ENCODE peak calls at places on chromosomes 3 and 15, in five cellular contexts. One of them, this sample, is unnamed.

GRCh38 chr3:73600293-73600938 is 24.3 kb downstream of the PDZRN3 start:
- DNase-seq in astrocyte of the spinal cord: peak; percentile 37
- DNase-seq in colonic mucosa: no peak
- DNase-seq in neural crest cell: no peak
- DNase-seq in tibial artery: no peak
- DNase-seq in this sample: no peak

GRCh38 chr3:149339931-149340309 is 6.5 kb upstream of the TM4SF18 start:
- DNase-seq in neural crest cell: no peak
- DNase-seq in tibial artery: peak; percentile 89
- DNase-seq in colonic mucosa: peak; percentile 45
- DNase-seq in astrocyte of the spinal cord: peak; percentile 97
- DNase-seq in this sample: peak; percentile 79

GRCh38 chr3:175301741-175302140 is 442.6 kb downstream of the NAALADL2 start:
- DNase-seq in tibial artery: no peak
- DNase-seq in colonic mucosa: no peak
- DNase-seq in astrocyte of the spinal cord: no peak
- DNase-seq in neural crest cell: no peak
- DNase-seq in this sample: no peak

GRCh38 chr3:170076715-170077238 is 39.0 kb downstream of the GPR160 start:
- DNase-seq in colonic mucosa: no peak
- DNase-seq in astrocyte of the spinal cord: peak; percentile 67
- DNase-seq in neural crest cell: no peak
- DNase-seq in tibial artery: no peak
- DNase-seq in this sample: no peak

GRCh38 chr3:155407331-155407730 is 113.8 kb upstream of the STRIT1 start:
- DNase-seq in astrocyte of the spinal cord: no peak
- DNase-seq in colonic mucosa: no peak
- DNase-seq in tibial artery: no peak
- DNase-seq in neural crest cell: no peak
- DNase-seq in this sample: no peak

GRCh38 chr15:48411971-48412591 is 80.9 kb downstream of the DUT start:
- DNase-seq in neural crest cell: no peak
- DNase-seq in tibial artery: no peak
- DNase-seq in astrocyte of the spinal cord: peak; percentile 66
- DNase-seq in colonic mucosa: no peak
- DNase-seq in this sample: no peak

GRCh38 chr3:139638518-139638917 is 39.3 kb downstream of the NMNAT3 start:
- DNase-seq in astrocyte of the spinal cord: no peak
- DNase-seq in neural crest cell: no peak
- DNase-seq in tibial artery: no peak
- DNase-seq in colonic mucosa: no peak
- DNase-seq in this sample: no peak

GRCh38 chr3:16653712-16654111 is 48.5 kb upstream of the DAZL start:
- DNase-seq in tibial artery: no peak
- DNase-seq in neural crest cell: no peak
- DNase-seq in astrocyte of the spinal cord: no peak
- DNase-seq in colonic mucosa: no peak
- DNase-seq in this sample: no peak

GRCh38 chr3:65558821-65559220 is 479.9 kb downstream of the MAGI1 start:
- DNase-seq in colonic mucosa: no peak
- DNase-seq in neural crest cell: no peak
- DNase-seq in astrocyte of the spinal cord: no peak
- DNase-seq in tibial artery: no peak
- DNase-seq in this sample: no peak

GRCh38 chr3:156806698-156807097 is 19.5 kb upstream of the LEKR1 start:
- DNase-seq in astrocyte of the spinal cord: no peak
- DNase-seq in colonic mucosa: no peak
- DNase-seq in tibial artery: no peak
- DNase-seq in neural crest cell: no peak
- DNase-seq in this sample: no peak

DNA sequence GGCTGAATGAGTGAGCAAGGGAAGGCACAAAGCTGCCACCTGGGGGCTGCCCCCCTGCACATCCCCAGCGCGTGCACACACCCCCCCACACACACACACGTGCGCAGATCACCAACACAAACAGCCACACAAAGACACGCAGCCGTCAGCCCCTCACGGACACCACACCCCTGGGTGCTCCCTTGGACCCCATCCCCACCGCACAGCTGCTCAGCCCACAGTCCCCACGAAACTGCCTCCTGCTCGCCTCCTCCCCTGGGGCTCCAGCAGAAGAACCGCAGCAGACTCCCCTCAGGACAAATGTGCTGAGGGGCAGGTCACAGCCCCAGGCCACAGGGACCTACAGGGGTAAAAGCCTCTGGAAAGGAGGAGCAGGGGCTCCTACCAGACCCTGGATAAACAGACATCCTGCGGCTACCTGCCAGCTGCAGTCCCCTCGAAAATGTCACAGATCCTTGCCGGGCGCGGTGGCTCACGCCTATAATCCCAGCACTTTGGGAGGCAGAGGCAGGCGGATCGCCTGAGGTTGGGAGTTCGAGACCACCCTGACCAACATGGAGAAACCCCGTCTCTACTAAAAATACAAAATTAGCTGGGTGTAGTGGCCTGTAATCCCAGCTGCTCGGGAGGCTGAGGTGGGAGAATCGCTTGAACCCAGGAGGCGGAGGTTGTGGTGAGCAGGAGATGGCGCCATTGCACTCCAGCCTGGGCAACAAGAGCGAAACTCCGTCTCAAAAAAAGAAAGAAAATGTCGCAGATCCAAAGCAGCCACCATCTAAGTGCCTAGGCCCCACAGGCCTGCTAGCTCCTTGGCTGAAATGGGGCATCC is 6.5 kb downstream of the TWF2 start:
- DNase-seq in neural crest cell: no peak
- DNase-seq in tibial artery: no peak
- DNase-seq in colonic mucosa: no peak
- DNase-seq in astrocyte of the spinal cord: no peak
- DNase-seq in this sample: no peak
- TF ChIP-seq CTCF in neural crest cell: peak; percentile 47
- TF ChIP-seq CTCF in tibial artery: no peak
- TF ChIP-seq CTCF in colonic mucosa: no peak
- TF ChIP-seq CTCF in astrocyte of the spinal cord: peak; percentile 23
- TF ChIP-seq CTCF in this sample: no peak

GRCh38 chr3:189566550-189566949 is 64.6 kb upstream of the TP63 start:
- DNase-seq in astrocyte of the spinal cord: no peak
- DNase-seq in colonic mucosa: no peak
- DNase-seq in neural crest cell: no peak
- DNase-seq in tibial artery: no peak
- DNase-seq in this sample: no peak

GRCh38 chr3:189567322-189567721 is 63.9 kb upstream of the TP63 start:
- DNase-seq in colonic mucosa: no peak
- DNase-seq in astrocyte of the spinal cord: no peak
- DNase-seq in neural crest cell: no peak
- DNase-seq in tibial artery: no peak
- DNase-seq in this sample: no peak

GRCh38 chr3:189567772-189568420 is 63.3 kb upstream of the TP63 start:
- DNase-seq in neural crest cell: no peak
- DNase-seq in colonic mucosa: no peak
- DNase-seq in tibial artery: no peak
- DNase-seq in astrocyte of the spinal cord: no peak
- DNase-seq in this sample: no peak

GRCh38 chr3:189568931-189569330 is 62.3 kb upstream of the TP63 start:
- DNase-seq in neural crest cell: no peak
- DNase-seq in colonic mucosa: no peak
- DNase-seq in astrocyte of the spinal cord: no peak
- DNase-seq in tibial artery: no peak
- DNase-seq in this sample: no peak

DNA sequence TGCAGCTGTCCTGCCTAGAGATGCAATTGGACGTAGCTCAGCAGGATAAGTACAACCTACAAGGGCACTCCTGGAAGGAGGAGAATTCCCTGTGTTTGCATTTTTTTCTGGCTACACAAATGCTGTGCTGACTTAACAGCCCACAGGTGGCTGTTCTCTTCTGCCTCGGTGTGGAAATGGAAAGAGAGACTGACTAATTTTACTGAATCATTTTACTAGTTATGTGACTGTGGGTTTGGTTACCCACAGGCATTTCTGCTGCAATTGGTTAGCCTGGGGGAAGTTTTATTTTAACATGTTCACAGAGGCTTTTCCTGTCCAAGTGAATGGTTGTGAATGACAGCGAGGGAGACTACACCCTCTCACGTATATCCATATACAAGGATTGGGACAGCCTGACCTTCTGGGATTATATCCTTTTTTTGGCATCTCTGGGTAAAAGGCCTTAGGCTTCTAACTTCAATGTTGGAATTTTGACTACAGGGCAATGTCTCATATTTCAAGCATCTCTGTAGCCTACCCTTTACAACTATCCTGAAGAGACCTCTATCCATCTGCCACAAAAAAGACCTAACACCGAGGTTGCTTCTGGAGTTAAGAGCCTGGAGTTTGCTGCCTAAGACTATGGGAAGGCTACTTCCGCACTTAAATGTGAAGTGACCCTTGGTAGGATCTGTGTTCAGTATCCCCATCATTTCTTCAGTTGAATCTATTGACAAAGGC is 67.2 kb upstream of the TP63 start:
- DNase-seq in astrocyte of the spinal cord: peak; percentile 94
- DNase-seq in colonic mucosa: no peak
- DNase-seq in tibial artery: no peak
- DNase-seq in neural crest cell: no peak
- DNase-seq in this sample: no peak
- TF ChIP-seq CTCF in astrocyte of the spinal cord: no peak
- TF ChIP-seq CTCF in colonic mucosa: no peak
- TF ChIP-seq CTCF in tibial artery: no peak
- TF ChIP-seq CTCF in neural crest cell: no peak
- TF ChIP-seq CTCF in this sample: no peak

GRCh38 chr3:127473244-127474024 is 117.1 kb downstream of the TPRA1 start:
- DNase-seq in colonic mucosa: no peak
- DNase-seq in astrocyte of the spinal cord: no peak
- DNase-seq in neural crest cell: no peak
- DNase-seq in tibial artery: no peak
- DNase-seq in this sample: peak; percentile 36
- TF ChIP-seq CTCF in colonic mucosa: peak; percentile 33
- TF ChIP-seq CTCF in astrocyte of the spinal cord: peak; percentile 19
- TF ChIP-seq CTCF in neural crest cell: peak; percentile 58
- TF ChIP-seq CTCF in tibial artery: no peak
- TF ChIP-seq CTCF in this sample: peak; percentile 45

DNA sequence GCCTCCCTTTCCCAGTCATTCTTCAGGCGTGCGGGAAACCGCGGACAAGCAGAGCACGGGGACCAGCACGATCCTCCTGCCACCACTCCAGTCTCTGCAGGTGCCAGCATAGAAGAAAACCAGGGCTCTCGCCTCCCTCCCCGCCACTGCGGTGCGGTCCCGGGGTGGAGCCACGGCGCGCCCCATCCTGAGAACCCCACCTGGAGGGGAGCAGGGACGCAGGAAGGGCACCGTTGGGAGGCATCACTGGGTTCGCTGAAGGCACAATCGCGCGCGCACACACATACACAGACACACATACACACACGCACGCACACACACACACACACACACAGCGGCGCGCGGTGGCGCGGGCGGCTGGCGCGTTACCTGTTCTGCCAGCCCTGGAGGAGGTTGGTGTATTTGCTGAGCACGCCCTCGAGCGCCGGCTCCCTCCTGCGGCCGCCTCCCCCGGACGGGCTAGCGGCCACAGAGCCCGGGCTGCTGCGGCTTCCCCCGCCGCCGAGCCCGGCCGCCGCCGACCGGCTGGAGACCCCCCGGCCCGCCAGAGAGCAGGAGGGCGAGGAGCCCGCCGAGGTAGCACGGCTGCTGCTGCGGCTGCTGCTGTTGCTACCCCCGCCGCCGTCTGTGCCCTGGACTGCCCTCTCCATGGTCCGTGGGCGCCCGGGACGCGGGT is 394 bp downstream of the OSBPL10 start:
- DNase-seq in neural crest cell: peak; percentile 41
- DNase-seq in colonic mucosa: peak; percentile 75
- DNase-seq in astrocyte of the spinal cord: peak; percentile 56
- DNase-seq in tibial artery: peak; percentile 42
- DNase-seq in this sample: peak; percentile 70
- TF ChIP-seq CTCF in neural crest cell: peak; percentile 21
- TF ChIP-seq CTCF in colonic mucosa: no peak
- TF ChIP-seq CTCF in astrocyte of the spinal cord: no peak
- TF ChIP-seq CTCF in tibial artery: no peak
- TF ChIP-seq CTCF in this sample: no peak

GRCh38 chr15:81334768-81335447 is 11.0 kb upstream of the STARD5 start:
- DNase-seq in colonic mucosa: no peak
- DNase-seq in neural crest cell: no peak
- DNase-seq in tibial artery: no peak
- DNase-seq in astrocyte of the spinal cord: no peak
- DNase-seq in this sample: no peak

GRCh38 chr15:81337241-81337640 is 13.3 kb upstream of the STARD5 start:
- DNase-seq in astrocyte of the spinal cord: no peak
- DNase-seq in colonic mucosa: no peak
- DNase-seq in neural crest cell: no peak
- DNase-seq in tibial artery: no peak
- DNase-seq in this sample: no peak

GRCh38 chr15:81335631-81336030 is 11.7 kb upstream of the STARD5 start:
- DNase-seq in tibial artery: no peak
- DNase-seq in colonic mucosa: no peak
- DNase-seq in neural crest cell: no peak
- DNase-seq in astrocyte of the spinal cord: no peak
- DNase-seq in this sample: no peak

GRCh38 chr15:81337713-81338157 is 13.8 kb upstream of the STARD5 start:
- DNase-seq in neural crest cell: no peak
- DNase-seq in astrocyte of the spinal cord: no peak
- DNase-seq in tibial artery: no peak
- DNase-seq in colonic mucosa: no peak
- DNase-seq in this sample: no peak

GRCh38 chr15:81336568-81336967 is 12.6 kb upstream of the STARD5 start:
- DNase-seq in neural crest cell: no peak
- DNase-seq in tibial artery: no peak
- DNase-seq in colonic mucosa: no peak
- DNase-seq in astrocyte of the spinal cord: peak; percentile 55
- DNase-seq in this sample: no peak
- TF ChIP-seq CTCF in neural crest cell: peak; percentile 20
- TF ChIP-seq CTCF in tibial artery: no peak
- TF ChIP-seq CTCF in colonic mucosa: peak; percentile 13
- TF ChIP-seq CTCF in astrocyte of the spinal cord: peak; percentile 60
- TF ChIP-seq CTCF in this sample: no peak